ENCODE peak calls at places on chromosomes 12 and 14, in ten cellular contexts. One of them, this sample, is unnamed.

GRCh38 chr12:65195387-65196055 is 26.1 kb downstream of the LEMD3 start:
- DNase-seq in effector memory CD4-positive, alpha-beta T cell: no peak
- DNase-seq in transverse colon: no peak
- DNase-seq in CD8-positive, alpha-beta memory T cell: no peak
- DNase-seq in SK-N-SH: no peak
- DNase-seq in Peyer's patch: no peak
- DNase-seq in heart right ventricle: no peak
- DNase-seq in PC-9: no peak
- DNase-seq in adrenal gland: no peak
- DNase-seq in pancreas: no peak
- DNase-seq in this sample: no peak

GRCh38 chr14:56608682-56609081 is 29.1 kb downstream of the TMEM260 start:
- DNase-seq in effector memory CD4-positive, alpha-beta T cell: no peak
- DNase-seq in transverse colon: no peak
- DNase-seq in CD8-positive, alpha-beta memory T cell: no peak
- DNase-seq in SK-N-SH: no peak
- DNase-seq in Peyer's patch: no peak
- DNase-seq in heart right ventricle: no peak
- DNase-seq in PC-9: no peak
- DNase-seq in adrenal gland: no peak
- DNase-seq in pancreas: no peak
- DNase-seq in this sample: no peak

GRCh38 chr12:43406797-43407196 is 145.2 kb downstream of the ADAMTS20 start:
- DNase-seq in effector memory CD4-positive, alpha-beta T cell: no peak
- DNase-seq in transverse colon: no peak
- DNase-seq in CD8-positive, alpha-beta memory T cell: no peak
- DNase-seq in SK-N-SH: no peak
- DNase-seq in Peyer's patch: no peak
- DNase-seq in heart right ventricle: no peak
- DNase-seq in PC-9: no peak
- DNase-seq in adrenal gland: no peak
- DNase-seq in pancreas: no peak
- DNase-seq in this sample: no peak

GRCh38 chr12:81530352-81530751 is 228.8 kb downstream of the PPFIA2 start:
- DNase-seq in effector memory CD4-positive, alpha-beta T cell: no peak
- DNase-seq in transverse colon: no peak
- DNase-seq in CD8-positive, alpha-beta memory T cell: no peak
- DNase-seq in SK-N-SH: no peak
- DNase-seq in Peyer's patch: no peak
- DNase-seq in heart right ventricle: no peak
- DNase-seq in PC-9: no peak
- DNase-seq in adrenal gland: no peak
- DNase-seq in pancreas: no peak
- DNase-seq in this sample: no peak

GRCh38 chr14:60838601-60839000 is 104.0 kb downstream of the MNAT1 start:
- DNase-seq in effector memory CD4-positive, alpha-beta T cell: no peak
- DNase-seq in transverse colon: no peak
- DNase-seq in CD8-positive, alpha-beta memory T cell: no peak
- DNase-seq in SK-N-SH: no peak
- DNase-seq in Peyer's patch: no peak
- DNase-seq in heart right ventricle: no peak
- DNase-seq in PC-9: no peak
- DNase-seq in adrenal gland: no peak
- DNase-seq in pancreas: no peak
- DNase-seq in this sample: no peak

GRCh38 chr12:124386661-124387509 is 92.0 kb downstream of the RFLNA start:
- DNase-seq in effector memory CD4-positive, alpha-beta T cell: no peak
- DNase-seq in transverse colon: no peak
- DNase-seq in CD8-positive, alpha-beta memory T cell: no peak
- DNase-seq in SK-N-SH: no peak
- DNase-seq in Peyer's patch: no peak
- DNase-seq in heart right ventricle: peak; percentile 56
- DNase-seq in PC-9: no peak
- DNase-seq in adrenal gland: peak; percentile 84
- DNase-seq in pancreas: peak; percentile 72
- DNase-seq in this sample: no peak

GRCh38 chr12:1507308-1507707 is 87.1 kb downstream of the FBXL14 start:
- DNase-seq in effector memory CD4-positive, alpha-beta T cell: no peak
- DNase-seq in transverse colon: no peak
- DNase-seq in CD8-positive, alpha-beta memory T cell: no peak
- DNase-seq in SK-N-SH: no peak
- DNase-seq in Peyer's patch: no peak
- DNase-seq in heart right ventricle: no peak
- DNase-seq in PC-9: no peak
- DNase-seq in adrenal gland: peak; percentile 17
- DNase-seq in pancreas: no peak
- DNase-seq in this sample: no peak

GRCh38 chr12:88153959-88154358 is 11.9 kb downstream of the TMTC3 start:
- DNase-seq in effector memory CD4-positive, alpha-beta T cell: no peak
- DNase-seq in transverse colon: no peak
- DNase-seq in CD8-positive, alpha-beta memory T cell: no peak
- DNase-seq in SK-N-SH: peak; percentile 2
- DNase-seq in Peyer's patch: no peak
- DNase-seq in heart right ventricle: no peak
- DNase-seq in PC-9: no peak
- DNase-seq in adrenal gland: no peak
- DNase-seq in pancreas: no peak
- DNase-seq in this sample: no peak

GRCh38 chr12:92369643-92370042 is 224.0 kb upstream of the BTG1 start:
- DNase-seq in effector memory CD4-positive, alpha-beta T cell: no peak
- DNase-seq in transverse colon: no peak
- DNase-seq in CD8-positive, alpha-beta memory T cell: no peak
- DNase-seq in SK-N-SH: peak; percentile 3
- DNase-seq in Peyer's patch: no peak
- DNase-seq in heart right ventricle: no peak
- DNase-seq in PC-9: peak; percentile 94
- DNase-seq in adrenal gland: no peak
- DNase-seq in pancreas: no peak
- DNase-seq in this sample: no peak

GRCh38 chr14:48323655-48324054 is 648.2 kb upstream of the MDGA2 start:
- DNase-seq in effector memory CD4-positive, alpha-beta T cell: no peak
- DNase-seq in transverse colon: no peak
- DNase-seq in CD8-positive, alpha-beta memory T cell: no peak
- DNase-seq in SK-N-SH: no peak
- DNase-seq in Peyer's patch: no peak
- DNase-seq in heart right ventricle: no peak
- DNase-seq in PC-9: no peak
- DNase-seq in adrenal gland: no peak
- DNase-seq in pancreas: no peak
- DNase-seq in this sample: no peak

GRCh38 chr14:49977126-49977841 is 84.4 kb downstream of the ARF6 start:
- DNase-seq in effector memory CD4-positive, alpha-beta T cell: no peak
- DNase-seq in transverse colon: no peak
- DNase-seq in CD8-positive, alpha-beta memory T cell: no peak
- DNase-seq in SK-N-SH: no peak
- DNase-seq in Peyer's patch: peak; percentile 61
- DNase-seq in heart right ventricle: no peak
- DNase-seq in PC-9: no peak
- DNase-seq in adrenal gland: no peak
- DNase-seq in pancreas: no peak
- DNase-seq in this sample: no peak

GRCh38 chr12:131754184-131754583 is 43.3 kb downstream of the SFSWAP start:
- DNase-seq in effector memory CD4-positive, alpha-beta T cell: no peak
- DNase-seq in transverse colon: no peak
- DNase-seq in CD8-positive, alpha-beta memory T cell: no peak
- DNase-seq in SK-N-SH: no peak
- DNase-seq in Peyer's patch: no peak
- DNase-seq in heart right ventricle: no peak
- DNase-seq in PC-9: no peak
- DNase-seq in adrenal gland: no peak
- DNase-seq in pancreas: no peak
- DNase-seq in this sample: no peak

GRCh38 chr12:42705863-42706262 is 116.3 kb upstream of the PRICKLE1 start:
- DNase-seq in effector memory CD4-positive, alpha-beta T cell: no peak
- DNase-seq in transverse colon: peak; percentile 45
- DNase-seq in CD8-positive, alpha-beta memory T cell: no peak
- DNase-seq in SK-N-SH: peak; percentile 26
- DNase-seq in Peyer's patch: peak; percentile 20
- DNase-seq in heart right ventricle: peak; percentile 57
- DNase-seq in PC-9: no peak
- DNase-seq in adrenal gland: peak; percentile 80
- DNase-seq in pancreas: peak; percentile 54
- DNase-seq in this sample: no peak

GRCh38 chr14:102527255-102528232 is 18.0 kb upstream of the ANKRD9 start:
- DNase-seq in effector memory CD4-positive, alpha-beta T cell: no peak
- DNase-seq in transverse colon: peak; percentile 84
- DNase-seq in CD8-positive, alpha-beta memory T cell: no peak
- DNase-seq in SK-N-SH: no peak
- DNase-seq in Peyer's patch: no peak
- DNase-seq in heart right ventricle: no peak
- DNase-seq in PC-9: peak; percentile 98
- DNase-seq in adrenal gland: no peak
- DNase-seq in pancreas: no peak
- DNase-seq in this sample: no peak

GRCh38 chr12:19131020-19131431 is 1.5 kb downstream of the PLEKHA5 start:
- DNase-seq in effector memory CD4-positive, alpha-beta T cell: no peak
- DNase-seq in transverse colon: peak; percentile 16
- DNase-seq in CD8-positive, alpha-beta memory T cell: no peak
- DNase-seq in SK-N-SH: peak; percentile 35
- DNase-seq in Peyer's patch: no peak
- DNase-seq in heart right ventricle: no peak
- DNase-seq in PC-9: peak; percentile 69
- DNase-seq in adrenal gland: peak; percentile 56
- DNase-seq in pancreas: no peak
- DNase-seq in this sample: peak; percentile 15

GRCh38 chr12:97561321-97562230 is 99.0 kb downstream of the RMST start:
- DNase-seq in effector memory CD4-positive, alpha-beta T cell: no peak
- DNase-seq in transverse colon: no peak
- DNase-seq in CD8-positive, alpha-beta memory T cell: no peak
- DNase-seq in SK-N-SH: no peak
- DNase-seq in Peyer's patch: no peak
- DNase-seq in heart right ventricle: no peak
- DNase-seq in PC-9: no peak
- DNase-seq in adrenal gland: no peak
- DNase-seq in pancreas: no peak
- DNase-seq in this sample: peak; percentile 21

GRCh38 chr12:132289356-132290202 is 39.8 kb downstream of the GALNT9 start:
- DNase-seq in effector memory CD4-positive, alpha-beta T cell: no peak
- DNase-seq in transverse colon: no peak
- DNase-seq in CD8-positive, alpha-beta memory T cell: no peak
- DNase-seq in SK-N-SH: no peak
- DNase-seq in Peyer's patch: no peak
- DNase-seq in heart right ventricle: no peak
- DNase-seq in PC-9: no peak
- DNase-seq in adrenal gland: no peak
- DNase-seq in pancreas: peak; percentile 9
- DNase-seq in this sample: peak; percentile 59

GRCh38 chr12:124392271-124392990 is 97.5 kb downstream of the RFLNA start:
- DNase-seq in effector memory CD4-positive, alpha-beta T cell: no peak
- DNase-seq in transverse colon: peak; percentile 40
- DNase-seq in CD8-positive, alpha-beta memory T cell: no peak
- DNase-seq in SK-N-SH: peak; percentile 77
- DNase-seq in Peyer's patch: peak; percentile 22
- DNase-seq in heart right ventricle: no peak
- DNase-seq in PC-9: peak; percentile 85
- DNase-seq in adrenal gland: peak; percentile 80
- DNase-seq in pancreas: peak; percentile 64
- DNase-seq in this sample: no peak

GRCh38 chr12:53234236-53234635 is 2.2 kb upstream of the RARG start:
- DNase-seq in effector memory CD4-positive, alpha-beta T cell: no peak
- DNase-seq in transverse colon: peak; percentile 43
- DNase-seq in CD8-positive, alpha-beta memory T cell: peak; percentile 27
- DNase-seq in SK-N-SH: peak; percentile 86
- DNase-seq in Peyer's patch: no peak
- DNase-seq in heart right ventricle: peak; percentile 48
- DNase-seq in PC-9: no peak
- DNase-seq in adrenal gland: no peak
- DNase-seq in pancreas: no peak
- DNase-seq in this sample: no peak

GRCh38 chr14:63852271-63852816 is 460 bp upstream of the SYNE2 start:
- DNase-seq in effector memory CD4-positive, alpha-beta T cell: no peak
- DNase-seq in transverse colon: no peak
- DNase-seq in CD8-positive, alpha-beta memory T cell: no peak
- DNase-seq in SK-N-SH: peak; percentile 39
- DNase-seq in Peyer's patch: no peak
- DNase-seq in heart right ventricle: no peak
- DNase-seq in PC-9: no peak
- DNase-seq in adrenal gland: no peak
- DNase-seq in pancreas: no peak
- DNase-seq in this sample: no peak
- H3K27ac ChIP-seq in effector memory CD4-positive, alpha-beta T cell: peak overlapping the region; percentile 71
- H3K27ac ChIP-seq in transverse colon: peak overlapping the region; percentile 97
- H3K27ac ChIP-seq in CD8-positive, alpha-beta memory T cell: no peak overlapping the region
- H3K27ac ChIP-seq in SK-N-SH: peak overlapping the region; percentile 67
- H3K27ac ChIP-seq in Peyer's patch: peak overlapping the region; percentile 98
- H3K27ac ChIP-seq in heart right ventricle: peak overlapping the region; percentile 92
- H3K27ac ChIP-seq in PC-9: no peak overlapping the region
- H3K27ac ChIP-seq in adrenal gland: peak overlapping the region; percentile 63
- H3K27ac ChIP-seq in pancreas: peak overlapping the region; percentile 95
- H3K27ac ChIP-seq in this sample: peak overlapping the region; percentile 89

GRCh38 chr14:22713631-22713950 is 52.9 kb upstream of the OXA1L start:
- DNase-seq in effector memory CD4-positive, alpha-beta T cell: no peak
- DNase-seq in transverse colon: no peak
- DNase-seq in CD8-positive, alpha-beta memory T cell: no peak
- DNase-seq in SK-N-SH: no peak
- DNase-seq in Peyer's patch: no peak
- DNase-seq in heart right ventricle: no peak
- DNase-seq in PC-9: no peak
- DNase-seq in adrenal gland: no peak
- DNase-seq in pancreas: no peak
- DNase-seq in this sample: no peak
- H3K4me3 ChIP-seq in effector memory CD4-positive, alpha-beta T cell: peak overlapping the region; percentile 36
- H3K4me3 ChIP-seq in transverse colon: no peak overlapping the region
- H3K4me3 ChIP-seq in CD8-positive, alpha-beta memory T cell: peak overlapping the region; percentile 39
- H3K4me3 ChIP-seq in SK-N-SH: peak overlapping the region; percentile 18
- H3K4me3 ChIP-seq in Peyer's patch: peak overlapping the region; percentile 60
- H3K4me3 ChIP-seq in heart right ventricle: peak overlapping the region; percentile 30
- H3K4me3 ChIP-seq in PC-9: peak overlapping the region; percentile 48
- H3K4me3 ChIP-seq in adrenal gland: peak overlapping the region; percentile 33
- H3K4me3 ChIP-seq in pancreas: peak overlapping the region; percentile 41
- H3K4me3 ChIP-seq in this sample: no peak overlapping the region

DNA sequence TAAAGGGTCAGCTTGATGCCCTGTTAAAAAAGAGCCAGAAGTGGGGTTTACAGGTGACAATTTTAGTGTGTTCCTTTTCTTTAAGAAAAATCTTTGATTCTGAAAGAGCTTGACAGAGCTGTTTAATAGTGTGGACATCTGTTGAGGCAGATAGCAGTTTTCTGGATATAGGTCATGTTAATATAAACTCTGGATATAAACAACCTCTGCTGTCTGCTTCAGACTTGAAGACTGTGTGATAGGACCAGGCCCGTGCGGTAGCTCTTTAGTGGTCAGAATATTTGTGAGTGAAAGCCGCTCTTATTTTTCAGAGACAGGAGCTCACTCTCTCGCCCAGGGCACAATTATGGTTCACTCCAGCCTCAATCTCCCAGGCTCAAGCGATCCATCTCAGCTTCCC is 439.9 kb upstream of the RGS6 start:
- DNase-seq in effector memory CD4-positive, alpha-beta T cell: no peak
- DNase-seq in transverse colon: no peak
- DNase-seq in CD8-positive, alpha-beta memory T cell: no peak
- DNase-seq in SK-N-SH: no peak
- DNase-seq in Peyer's patch: no peak
- DNase-seq in heart right ventricle: no peak
- DNase-seq in PC-9: no peak
- DNase-seq in adrenal gland: no peak
- DNase-seq in pancreas: no peak
- DNase-seq in this sample: no peak
- H3K27ac ChIP-seq in effector memory CD4-positive, alpha-beta T cell: no peak overlapping the region
- H3K27ac ChIP-seq in transverse colon: peak overlapping the region; percentile 42
- H3K27ac ChIP-seq in CD8-positive, alpha-beta memory T cell: no peak overlapping the region
- H3K27ac ChIP-seq in SK-N-SH: no peak overlapping the region
- H3K27ac ChIP-seq in Peyer's patch: no peak overlapping the region
- H3K27ac ChIP-seq in heart right ventricle: no peak overlapping the region
- H3K27ac ChIP-seq in PC-9: no peak overlapping the region
- H3K27ac ChIP-seq in adrenal gland: no peak overlapping the region
- H3K27ac ChIP-seq in pancreas: peak overlapping the region; percentile 8
- H3K27ac ChIP-seq in this sample: no peak overlapping the region

GRCh38 chr12:98894412-98895085 is 249.5 kb downstream of the APAF1 start:
- DNase-seq in effector memory CD4-positive, alpha-beta T cell: no peak
- DNase-seq in transverse colon: no peak
- DNase-seq in CD8-positive, alpha-beta memory T cell: no peak
- DNase-seq in SK-N-SH: peak; percentile 75
- DNase-seq in Peyer's patch: no peak
- DNase-seq in heart right ventricle: no peak
- DNase-seq in PC-9: no peak
- DNase-seq in adrenal gland: no peak
- DNase-seq in pancreas: no peak
- DNase-seq in this sample: no peak
- H3K4me3 ChIP-seq in effector memory CD4-positive, alpha-beta T cell: no peak overlapping the region
- H3K4me3 ChIP-seq in transverse colon: no peak overlapping the region
- H3K4me3 ChIP-seq in CD8-positive, alpha-beta memory T cell: no peak overlapping the region
- H3K4me3 ChIP-seq in SK-N-SH: peak overlapping the region; percentile 24
- H3K4me3 ChIP-seq in Peyer's patch: peak overlapping the region; percentile 31
- H3K4me3 ChIP-seq in heart right ventricle: peak overlapping the region; percentile 12
- H3K4me3 ChIP-seq in PC-9: no peak overlapping the region
- H3K4me3 ChIP-seq in adrenal gland: peak overlapping the region; percentile 57
- H3K4me3 ChIP-seq in pancreas: peak overlapping the region; percentile 56
- H3K4me3 ChIP-seq in this sample: peak overlapping the region; percentile 30

This sample was measured in prostate gland.